ENCODE peak calls at places on chromosome 16, in seven cellular contexts. W is right lobe of liver, A is prostate gland, J is fibroblast of lung, V is stomach, Z is transverse colon, M is left lung. X is an unnamed sample.

GRCh38 chr16:20918486-20919239 is 18.1 kb downstream of the LYRM1 start:
- DNase-seq in W (peak; percentile 56), A (no peak), J (peak; percentile 81), V (no peak), Z (no peak), M (no peak), X (no peak)

GRCh38 chr16:3715430-3715829 is 1.9 kb downstream of the TRAP1 start:
- DNase-seq in W (no peak), A (no peak), J (no peak), V (no peak), Z (no peak), M (peak; percentile 5), X (no peak)

GRCh38 chr16:82715833-82716232 is 89.1 kb downstream of the CDH13 start:
- DNase-seq in W (no peak), A (no peak), J (no peak), V (no peak), Z (no peak), M (no peak), X (no peak)

GRCh38 chr16:31700530-31701388 is 172.8 kb upstream of the ZNF267 start:
- DNase-seq in W (peak; percentile 88), A (peak; percentile 90), J (peak; percentile 39), V (peak; percentile 92), Z (peak; percentile 93), M (peak; percentile 81), X (no peak)

GRCh38 chr16:89919535-89920406 is 1.1 kb downstream of the MC1R start:
- DNase-seq in W (no peak), A (no peak), J (no peak), V (no peak), Z (no peak), M (peak; percentile 79), X (no peak)

GRCh38 chr16:70437017-70437581 is 1.8 kb downstream of the ST3GAL2 start:
- DNase-seq in W (no peak), A (no peak), J (peak; percentile 88), V (no peak), Z (no peak), M (no peak), X (peak; percentile 81)

GRCh38 chr16:81720973-81721907 is 57.9 kb upstream of the PLCG2 start:
- DNase-seq in W (no peak), A (no peak), J (peak; percentile 82), V (no peak), Z (no peak), M (no peak), X (no peak)

GRCh38 chr16:14186007-14186953 is 115.2 kb downstream of the MRTFB start:
- DNase-seq in W (no peak), A (no peak), J (peak; percentile 89), V (no peak), Z (no peak), M (no peak), X (peak; percentile 68)

GRCh38 chr16:5215911-5216310 is 118.3 kb upstream of the EEF2KMT start:
- DNase-seq in W (no peak), A (no peak), J (no peak), V (no peak), Z (peak; percentile 13), M (no peak), X (no peak)

GRCh38 chr16:78323315-78323714 is 223.9 kb downstream of the WWOX start:
- DNase-seq in W (no peak), A (no peak), J (no peak), V (no peak), Z (no peak), M (no peak), X (no peak)

GRCh38 chr16:27421961-27422740 is 20.2 kb downstream of the IL21R start:
- DNase-seq in W (no peak), A (no peak), J (no peak), V (no peak), Z (no peak), M (no peak), X (no peak)

GRCh38 chr16:81748476-81749198 is 30.5 kb upstream of the PLCG2 start:
- DNase-seq in W (no peak), A (no peak), J (no peak), V (no peak), Z (no peak), M (no peak), X (no peak)

GRCh38 chr16:66899945-66900688 is 18.6 kb downstream of the CDH16 start:
- DNase-seq in W (peak; percentile 61), A (no peak), J (peak; percentile 87), V (peak; percentile 87), Z (peak; percentile 86), M (no peak), X (peak; percentile 92)

GRCh38 chr16:88681709-88682451 is 4.4 kb downstream of the SNAI3 start:
- DNase-seq in W (peak; percentile 73), A (no peak), J (no peak), V (peak; percentile 69), Z (peak; percentile 82), M (peak; percentile 89), X (no peak)

GRCh38 chr16:88680554-88681083 is 5.7 kb downstream of the SNAI3 start:
- DNase-seq in W (no peak), A (no peak), J (no peak), V (no peak), Z (no peak), M (no peak), X (no peak)

GRCh38 chr16:88678224-88678979 is 7.9 kb downstream of the SNAI3 start:
- DNase-seq in W (peak; percentile 53), A (no peak), J (no peak), V (no peak), Z (no peak), M (peak; percentile 76), X (peak; percentile 40)

GRCh38 chr16:88677721-88678120 is 8.6 kb downstream of the SNAI3 start:
- DNase-seq in W (no peak), A (no peak), J (no peak), V (no peak), Z (no peak), M (no peak), X (no peak)

GRCh38 chr16:88681084-88681680 is 5.1 kb downstream of the SNAI3 start:
- DNase-seq in W (peak; percentile 73), A (no peak), J (no peak), V (peak; percentile 75), Z (peak; percentile 83), M (peak; percentile 85), X (no peak)
- TF ChIP-seq CTCF in W (peak; percentile 61), A (no peak), J (no peak), V (no peak), Z (peak; percentile 45), M (no peak), X (peak; percentile 46)

GRCh38 chr16:85208643-85209520 is 96.6 kb upstream of the CIBAR2 start:
- DNase-seq in W (no peak), A (no peak), J (no peak), V (no peak), Z (no peak), M (peak; percentile 42), X (no peak)

GRCh38 chr16:85205747-85206471 is 93.6 kb upstream of the CIBAR2 start:
- DNase-seq in W (peak; percentile 55), A (no peak), J (peak; percentile 70), V (no peak), Z (no peak), M (peak; percentile 65), X (peak; percentile 67)

GRCh38 chr16:85208181-85208580 is 95.9 kb upstream of the CIBAR2 start:
- DNase-seq in W (peak; percentile 54), A (no peak), J (no peak), V (no peak), Z (no peak), M (peak; percentile 67), X (no peak)

GRCh38 chr16:85206472-85207356 is 94.4 kb upstream of the CIBAR2 start:
- DNase-seq in W (peak; percentile 64), A (peak; percentile 38), J (peak; percentile 82), V (peak; percentile 45), Z (peak; percentile 60), M (peak; percentile 81), X (peak; percentile 89)

DNA sequence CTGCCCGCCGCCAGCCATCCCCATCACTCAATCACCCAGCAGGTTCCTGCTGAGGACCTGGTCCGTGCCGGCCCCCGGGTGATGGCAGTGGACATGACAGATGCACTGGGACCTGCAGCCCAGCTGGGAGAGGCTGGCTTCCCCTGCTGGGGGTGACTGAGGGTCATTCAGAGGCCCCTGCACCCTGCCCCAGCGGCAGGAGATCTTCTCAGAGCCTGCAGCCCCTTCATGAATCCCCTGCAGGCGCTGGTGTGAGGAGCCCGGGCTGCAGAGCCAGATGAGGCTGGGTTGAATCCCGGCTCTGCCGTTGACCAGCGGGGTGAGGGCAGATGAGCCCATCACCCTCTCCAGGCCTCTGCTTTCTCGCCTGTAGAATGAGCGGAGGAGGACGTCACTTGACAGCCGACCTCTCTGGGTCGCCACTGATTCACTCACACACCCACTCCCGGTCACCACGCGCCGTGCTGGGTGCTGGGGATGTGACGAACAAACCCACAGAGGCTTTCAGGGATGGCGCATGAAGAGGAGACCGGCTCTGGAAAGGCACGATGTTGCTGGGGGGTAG is 95.2 kb upstream of the CIBAR2 start:
- DNase-seq in W (peak; percentile 55), A (no peak), J (peak; percentile 55), V (no peak), Z (no peak), M (peak; percentile 48), X (peak; percentile 58)
- H3K4me1 ChIP-seq in W (no peaks in the 10 kb centered on the region), A (peaks cover 4% of the 10 kb centered on the region), J (peaks cover 55% of the 10 kb centered on the region), V (peaks cover 29% of the 10 kb centered on the region), Z (peaks cover 35% of the 10 kb centered on the region), M (peaks cover 13% of the 10 kb centered on the region), X (peaks cover 37% of the 10 kb centered on the region)

GRCh38 chr16:56189990-56190902 is 1.0 kb upstream of the GNAO1 start:
- DNase-seq in W (peak; percentile 56), A (no peak), J (peak; percentile 5), V (no peak), Z (no peak), M (no peak), X (peak; percentile 30)
- H3K4me3 ChIP-seq in W (peak overlapping the region; percentile 58), A (peak overlapping the region; percentile 58), J (peak overlapping the region; percentile 39), V (peak overlapping the region; percentile 56), Z (peak overlapping the region; percentile 39), M (peak overlapping the region; percentile 43), X (peak overlapping the region; percentile 76)

GRCh38 chr16:29864205-29864604 is 1.2 kb upstream of the CDIPT start:
- DNase-seq in W (no peak), A (no peak), J (no peak), V (no peak), Z (no peak), M (no peak), X (no peak)

GRCh38 chr16:29862884-29863668 is at the start of gene CDIPT:
- DNase-seq in W (peak; percentile 95), A (peak; percentile 94), J (peak; percentile 99), V (peak; percentile 94), Z (peak; percentile 95), M (peak; percentile 94), X (peak; percentile 96)

GRCh38 chr16:29860218-29860617 is 2.8 kb downstream of the CDIPT start:
- DNase-seq in W (no peak), A (no peak), J (no peak), V (peak; percentile 32), Z (no peak), M (no peak), X (peak; percentile 67)

GRCh38 chr16:29863669-29863984 is 601 bp upstream of the CDIPT start:
- DNase-seq in W (no peak), A (no peak), J (no peak), V (no peak), Z (no peak), M (no peak), X (no peak)

GRCh38 chr16:29862383-29862883 is 593 bp downstream of the CDIPT start:
- DNase-seq in W (no peak), A (peak; percentile 39), J (no peak), V (peak; percentile 34), Z (peak; percentile 41), M (no peak), X (no peak)
- TF ChIP-seq CTCF in W (peak; percentile 3), A (peak; percentile 25), J (peak; percentile 6), V (no peak), Z (no peak), M (no peak), X (no peak)

X was measured in BE2C.